ENCODE peak calls at places on chromosomes 6 and 20, in nine cellular contexts. I is T-helper 2 cell; N is cerebellum; R is HFFc6; X is GM04504; U is stimulated activated CD4-positive, alpha-beta T cell treated with anti-CD3 and anti-CD28 coated beads, Interleukin-2, amount 100 ng/mL, for 24 hours; Q is sigmoid colon; H is iPS DF 6.9; Y is HepG2. D is an unnamed sample.

GRCh38 chr20:62991863-62992262 is 14.9 kb downstream of the BHLHE23 start:
- DNase-seq in I (no peak), N (no peak), R (no peak), X (no peak), U (no peak), Q (no peak), H (no peak), Y (no peak), D (no peak)

GRCh38 chr20:49753133-49753532 is 39.5 kb upstream of the B4GALT5 start:
- DNase-seq in I (no peak), N (no peak), R (no peak), X (no peak), U (no peak), Q (no peak), H (no peak), Y (no peak), D (no peak)

GRCh38 chr20:32537657-32538525 is 47.2 kb downstream of the NOL4L start:
- DNase-seq in I (no peak), N (no peak), R (no peak), X (no peak), U (peak; percentile 23), Q (no peak), H (no peak), Y (no peak), D (no peak)

GRCh38 chr6:129643968-129644367 is 66.0 kb downstream of the ARHGAP18 start:
- DNase-seq in I (no peak), N (no peak), R (no peak), X (no peak), U (no peak), Q (no peak), H (no peak), Y (no peak), D (no peak)

GRCh38 chr20:49603209-49603627 is 35.3 kb upstream of the PTGIS start:
- DNase-seq in I (no peak), N (peak; percentile 63), R (peak; percentile 69), X (no peak), U (no peak), Q (no peak), H (no peak), Y (peak; percentile 84), D (no peak)

GRCh38 chr6:116949964-116950363 is 72.9 kb downstream of the RFX6 start:
- DNase-seq in I (no peak), N (no peak), R (no peak), X (no peak), U (no peak), Q (no peak), H (no peak), Y (no peak), D (no peak)

GRCh38 chr6:14085176-14085787 is 32.3 kb upstream of the CD83 start:
- DNase-seq in I (no peak), N (no peak), R (no peak), X (no peak), U (no peak), Q (no peak), H (no peak), Y (no peak), D (no peak)

GRCh38 chr6:31765910-31766794 is 3.7 kb downstream of the SAPCD1 start:
- DNase-seq in I (no peak), N (no peak), R (no peak), X (no peak), U (no peak), Q (no peak), H (no peak), Y (peak; percentile 67), D (no peak)

GRCh38 chr6:2216794-2217383 is 28.5 kb downstream of the GMDS start:
- DNase-seq in I (no peak), N (no peak), R (no peak), X (no peak), U (no peak), Q (no peak), H (no peak), Y (no peak), D (no peak)

GRCh38 chr6:37369321-37370196 is 15.8 kb downstream of the RNF8 start:
- DNase-seq in I (no peak), N (no peak), R (no peak), X (no peak), U (no peak), Q (no peak), H (no peak), Y (peak; percentile 86), D (no peak)

GRCh38 chr6:131755597-131755996 is 44.8 kb upstream of the CTAGE9 start:
- DNase-seq in I (no peak), N (no peak), R (peak; percentile 97), X (peak; percentile 76), U (no peak), Q (no peak), H (no peak), Y (peak; percentile 69), D (no peak)

GRCh38 chr6:26594730-26595632 is 1.8 kb upstream of the ABT1 start:
- DNase-seq in I (no peak), N (no peak), R (peak; percentile 94), X (no peak), U (peak; percentile 57), Q (no peak), H (no peak), Y (peak; percentile 58), D (no peak)

GRCh38 chr6:57013501-57013900 is 33.0 kb upstream of the KIAA1586 start:
- DNase-seq in I (no peak), N (no peak), R (peak; percentile 82), X (peak; percentile 85), U (no peak), Q (no peak), H (no peak), Y (no peak), D (no peak)

GRCh38 chr6:79544939-79545450 is 7.8 kb upstream of the LCA5 start:
- DNase-seq in I (no peak), N (peak; percentile 80), R (peak; percentile 100), X (peak; percentile 93), U (no peak), Q (peak; percentile 88), H (peak; percentile 83), Y (peak; percentile 16), D (peak; percentile 73)

GRCh38 chr6:88612631-88613030 is 350.8 kb downstream of the RNGTT start:
- DNase-seq in I (no peak), N (no peak), R (no peak), X (no peak), U (no peak), Q (no peak), H (no peak), Y (no peak), D (no peak)

GRCh38 chr6:117818449-117818848 is 88.6 kb upstream of the SLC35F1 start:
- DNase-seq in I (no peak), N (no peak), R (no peak), X (no peak), U (no peak), Q (no peak), H (no peak), Y (no peak), D (no peak)

GRCh38 chr6:151948007-151948745 is 140.7 kb downstream of the ESR1 start:
- DNase-seq in I (no peak), N (no peak), R (no peak), X (no peak), U (no peak), Q (no peak), H (no peak), Y (no peak), D (no peak)

GRCh38 chr6:138001750-138002349 is 105.4 kb downstream of the PERP start:
- DNase-seq in I (peak; percentile 30), N (peak; percentile 45), R (peak; percentile 27), X (peak; percentile 16), U (peak; percentile 75), Q (peak; percentile 76), H (peak; percentile 35), Y (peak; percentile 44), D (no peak)

GRCh38 chr6:101392561-101393230 is 812 bp upstream of the GRIK2 start:
- DNase-seq in I (no peak), N (no peak), R (no peak), X (no peak), U (no peak), Q (no peak), H (no peak), Y (no peak), D (no peak)

GRCh38 chr6:42049116-42049809 is 1.1 kb upstream of the TAF8 start:
- DNase-seq in I (no peak), N (peak; percentile 10), R (no peak), X (no peak), U (no peak), Q (peak; percentile 70), H (no peak), Y (no peak), D (peak; percentile 77)

GRCh38 chr6:63447134-63447533 is 125.1 kb upstream of the LOC128125822 start:
- DNase-seq in I (no peak), N (no peak), R (no peak), X (no peak), U (no peak), Q (no peak), H (no peak), Y (no peak), D (no peak)

GRCh38 chr6:7328159-7328713 is 15.2 kb upstream of the SSR1 start:
- DNase-seq in I (no peak), N (no peak), R (no peak), X (no peak), U (no peak), Q (no peak), H (no peak), Y (no peak), D (no peak)

GRCh38 chr6:43823879-43824740 is 54.1 kb downstream of the VEGFA start:
- DNase-seq in I (no peak), N (no peak), R (no peak), X (no peak), U (no peak), Q (no peak), H (no peak), Y (peak; percentile 81), D (no peak)

GRCh38 chr20:11302436-11302835 is 615.3 kb upstream of the BTBD3 start:
- DNase-seq in I (no peak), N (no peak), R (peak; percentile 25), X (peak; percentile 18), U (no peak), Q (no peak), H (no peak), Y (no peak), D (no peak)

GRCh38 chr20:47561603-47562583 is 60.2 kb downstream of the NCOA3 start:
- DNase-seq in I (no peak), N (no peak), R (no peak), X (no peak), U (no peak), Q (no peak), H (no peak), Y (no peak), D (no peak)

GRCh38 chr6:73606428-73606827 is 47.4 kb downstream of the SLC17A5 start:
- DNase-seq in I (no peak), N (no peak), R (no peak), X (no peak), U (no peak), Q (no peak), H (no peak), Y (no peak), D (no peak)

GRCh38 chr6:82711105-82711829 is 347.6 kb downstream of the TPBG start:
- DNase-seq in I (no peak), N (peak; percentile 19), R (peak; percentile 6), X (no peak), U (no peak), Q (no peak), H (no peak), Y (no peak), D (no peak)

GRCh38 chr20:32285621-32286334 is 8.3 kb downstream of the KIF3B start:
- DNase-seq in I (peak; percentile 45), N (no peak), R (peak; percentile 59), X (peak; percentile 34), U (peak; percentile 58), Q (no peak), H (no peak), Y (no peak), D (no peak)

GRCh38 chr6:52241819-52242218 is 2.5 kb downstream of the IL17F start:
- DNase-seq in I (no peak), N (no peak), R (no peak), X (no peak), U (no peak), Q (no peak), H (no peak), Y (no peak), D (no peak)

GRCh38 chr6:170575250-170575649 is 9.2 kb downstream of the PDCD2 start:
- DNase-seq in I (no peak), N (no peak), R (peak; percentile 15), X (no peak), U (no peak), Q (no peak), H (no peak), Y (peak; percentile 21), D (no peak)

D was measured in suprapubic skin.